ENCODE peak calls at places on chromosomes 12 and 14, in nine cellular contexts. One of them, this sample, is unnamed.

GRCh38 chr14:101478796-101479410 is 82.4 kb upstream of the DIO3 start:
- DNase-seq in Panc1: no peak
- DNase-seq in foreskin fibroblast: no peak
- DNase-seq in A549: no peak
- DNase-seq in cardiac muscle cell: no peak
- DNase-seq in Peyer's patch: no peak
- DNase-seq in breast epithelium: no peak
- DNase-seq in astrocyte: no peak
- DNase-seq in lower leg skin: no peak
- DNase-seq in this sample: no peak

GRCh38 chr12:41514907-41515306 is 326.8 kb downstream of the PDZRN4 start:
- DNase-seq in Panc1: no peak
- DNase-seq in foreskin fibroblast: no peak
- DNase-seq in Peyer's patch: no peak
- DNase-seq in lower leg skin: no peak
- DNase-seq in cardiac muscle cell: peak
- DNase-seq in A549: no peak
- DNase-seq in astrocyte: no peak
- DNase-seq in breast epithelium: no peak
- DNase-seq in this sample: no peak

GRCh38 chr12:119988440-119988787 is 622 bp upstream of the BICDL1 start:
- DNase-seq in breast epithelium: no peak
- DNase-seq in foreskin fibroblast: peak
- DNase-seq in lower leg skin: no peak
- DNase-seq in Peyer's patch: no peak
- DNase-seq in Panc1: no peak
- DNase-seq in A549: no peak
- DNase-seq in cardiac muscle cell: peak
- DNase-seq in astrocyte: peak
- DNase-seq in this sample: peak

GRCh38 chr14:59041308-59041707 is 147.2 kb upstream of the DAAM1 start:
- DNase-seq in cardiac muscle cell: no peak
- DNase-seq in Peyer's patch: no peak
- DNase-seq in lower leg skin: no peak
- DNase-seq in A549: no peak
- DNase-seq in astrocyte: no peak
- DNase-seq in breast epithelium: no peak
- DNase-seq in Panc1: no peak
- DNase-seq in foreskin fibroblast: no peak
- DNase-seq in this sample: no peak

GRCh38 chr12:111482464-111482863 is 76.7 kb downstream of the SH2B3 start:
- DNase-seq in astrocyte: no peak
- DNase-seq in lower leg skin: no peak
- DNase-seq in Panc1: no peak
- DNase-seq in A549: no peak
- DNase-seq in foreskin fibroblast: no peak
- DNase-seq in breast epithelium: no peak
- DNase-seq in cardiac muscle cell: no peak
- DNase-seq in Peyer's patch: no peak
- DNase-seq in this sample: no peak

GRCh38 chr14:95323361-95323760 is 3.7 kb upstream of the CLMN start:
- DNase-seq in cardiac muscle cell: no peak
- DNase-seq in A549: no peak
- DNase-seq in Peyer's patch: no peak
- DNase-seq in lower leg skin: no peak
- DNase-seq in foreskin fibroblast: no peak
- DNase-seq in astrocyte: no peak
- DNase-seq in breast epithelium: no peak
- DNase-seq in Panc1: no peak
- DNase-seq in this sample: no peak

GRCh38 chr12:67524861-67525499 is 123.6 kb upstream of the DYRK2 start:
- DNase-seq in breast epithelium: no peak
- DNase-seq in cardiac muscle cell: no peak
- DNase-seq in lower leg skin: no peak
- DNase-seq in astrocyte: no peak
- DNase-seq in Panc1: no peak
- DNase-seq in Peyer's patch: no peak
- DNase-seq in foreskin fibroblast: no peak
- DNase-seq in A549: no peak
- DNase-seq in this sample: no peak

GRCh38 chr14:53501361-53502320 is 348.5 kb upstream of the DDHD1 start:
- DNase-seq in Peyer's patch: no peak
- DNase-seq in foreskin fibroblast: peak
- DNase-seq in breast epithelium: no peak
- DNase-seq in A549: no peak
- DNase-seq in astrocyte: peak
- DNase-seq in Panc1: no peak
- DNase-seq in lower leg skin: no peak
- DNase-seq in cardiac muscle cell: peak
- DNase-seq in this sample: peak

GRCh38 chr12:5969156-5969973 is 24.3 kb upstream of the ANO2 start:
- DNase-seq in Peyer's patch: no peak
- DNase-seq in astrocyte: no peak
- DNase-seq in foreskin fibroblast: no peak
- DNase-seq in cardiac muscle cell: no peak
- DNase-seq in breast epithelium: no peak
- DNase-seq in A549: no peak
- DNase-seq in Panc1: no peak
- DNase-seq in lower leg skin: no peak
- DNase-seq in this sample: no peak

GRCh38 chr12:67630373-67631088 is 18.0 kb upstream of the DYRK2 start:
- DNase-seq in lower leg skin: peak
- DNase-seq in breast epithelium: peak
- DNase-seq in A549: no peak
- DNase-seq in Panc1: no peak
- DNase-seq in cardiac muscle cell: peak
- DNase-seq in Peyer's patch: peak
- DNase-seq in astrocyte: no peak
- DNase-seq in foreskin fibroblast: no peak
- DNase-seq in this sample: peak

GRCh38 chr12:64931981-64932380 is 107.5 kb downstream of the TBC1D30 start:
- DNase-seq in breast epithelium: no peak
- DNase-seq in astrocyte: no peak
- DNase-seq in Peyer's patch: no peak
- DNase-seq in Panc1: no peak
- DNase-seq in lower leg skin: no peak
- DNase-seq in foreskin fibroblast: no peak
- DNase-seq in A549: no peak
- DNase-seq in cardiac muscle cell: no peak
- DNase-seq in this sample: no peak

GRCh38 chr14:101857226-101857625 is 95.7 kb downstream of the PPP2R5C start:
- DNase-seq in Peyer's patch: no peak
- DNase-seq in lower leg skin: no peak
- DNase-seq in cardiac muscle cell: no peak
- DNase-seq in astrocyte: no peak
- DNase-seq in Panc1: no peak
- DNase-seq in A549: peak
- DNase-seq in breast epithelium: no peak
- DNase-seq in foreskin fibroblast: no peak
- DNase-seq in this sample: no peak

GRCh38 chr14:73249564-73250316 is 12.4 kb downstream of the PAPLN start:
- DNase-seq in Panc1: no peak
- DNase-seq in astrocyte: no peak
- DNase-seq in A549: no peak
- DNase-seq in lower leg skin: no peak
- DNase-seq in Peyer's patch: no peak
- DNase-seq in cardiac muscle cell: no peak
- DNase-seq in breast epithelium: no peak
- DNase-seq in foreskin fibroblast: no peak
- DNase-seq in this sample: no peak

GRCh38 chr14:73251516-73252215 is 14.4 kb downstream of the PAPLN start:
- DNase-seq in breast epithelium: no peak
- DNase-seq in astrocyte: no peak
- DNase-seq in foreskin fibroblast: no peak
- DNase-seq in cardiac muscle cell: no peak
- DNase-seq in Panc1: no peak
- DNase-seq in Peyer's patch: no peak
- DNase-seq in A549: no peak
- DNase-seq in lower leg skin: no peak
- DNase-seq in this sample: no peak

GRCh38 chr14:73249108-73249507 is 11.8 kb downstream of the PAPLN start:
- DNase-seq in Peyer's patch: no peak
- DNase-seq in breast epithelium: no peak
- DNase-seq in Panc1: no peak
- DNase-seq in lower leg skin: no peak
- DNase-seq in A549: no peak
- DNase-seq in cardiac muscle cell: no peak
- DNase-seq in foreskin fibroblast: no peak
- DNase-seq in astrocyte: no peak
- DNase-seq in this sample: no peak

GRCh38 chr14:73250781-73251500 is 13.6 kb downstream of the PAPLN start:
- DNase-seq in A549: no peak
- DNase-seq in cardiac muscle cell: no peak
- DNase-seq in astrocyte: no peak
- DNase-seq in breast epithelium: no peak
- DNase-seq in Peyer's patch: no peak
- DNase-seq in lower leg skin: no peak
- DNase-seq in Panc1: no peak
- DNase-seq in foreskin fibroblast: no peak
- DNase-seq in this sample: no peak

GRCh38 chr14:73250317-73250713 is 13.0 kb downstream of the PAPLN start:
- DNase-seq in cardiac muscle cell: no peak
- DNase-seq in Peyer's patch: no peak
- DNase-seq in foreskin fibroblast: no peak
- DNase-seq in A549: no peak
- DNase-seq in lower leg skin: no peak
- DNase-seq in astrocyte: no peak
- DNase-seq in Panc1: no peak
- DNase-seq in breast epithelium: no peak
- DNase-seq in this sample: no peak
- H3K4me3 ChIP-seq in cardiac muscle cell: no peak
- H3K4me3 ChIP-seq in Peyer's patch: no peak
- H3K4me3 ChIP-seq in foreskin fibroblast: no peak
- H3K4me3 ChIP-seq in A549: no peak
- H3K4me3 ChIP-seq in lower leg skin: no peak
- H3K4me3 ChIP-seq in astrocyte: no peak
- H3K4me3 ChIP-seq in Panc1: no peak
- H3K4me3 ChIP-seq in breast epithelium: no peak
- H3K4me3 ChIP-seq in this sample: no peak

GRCh38 chr12:51546102-51546501 is 44.9 kb upstream of the SCN8A start:
- DNase-seq in Peyer's patch: no peak
- DNase-seq in foreskin fibroblast: no peak
- DNase-seq in A549: no peak
- DNase-seq in astrocyte: no peak
- DNase-seq in lower leg skin: no peak
- DNase-seq in cardiac muscle cell: no peak
- DNase-seq in Panc1: no peak
- DNase-seq in breast epithelium: no peak
- DNase-seq in this sample: no peak
- TF ChIP-seq CTCF in Peyer's patch: no peak
- TF ChIP-seq CTCF in foreskin fibroblast: no peak
- TF ChIP-seq CTCF in A549: no peak
- TF ChIP-seq CTCF in astrocyte: no peak
- TF ChIP-seq CTCF in lower leg skin: no peak
- TF ChIP-seq CTCF in cardiac muscle cell: no peak
- TF ChIP-seq CTCF in Panc1: no peak
- TF ChIP-seq CTCF in breast epithelium: no peak
- TF ChIP-seq CTCF in this sample: no peak

DNA sequence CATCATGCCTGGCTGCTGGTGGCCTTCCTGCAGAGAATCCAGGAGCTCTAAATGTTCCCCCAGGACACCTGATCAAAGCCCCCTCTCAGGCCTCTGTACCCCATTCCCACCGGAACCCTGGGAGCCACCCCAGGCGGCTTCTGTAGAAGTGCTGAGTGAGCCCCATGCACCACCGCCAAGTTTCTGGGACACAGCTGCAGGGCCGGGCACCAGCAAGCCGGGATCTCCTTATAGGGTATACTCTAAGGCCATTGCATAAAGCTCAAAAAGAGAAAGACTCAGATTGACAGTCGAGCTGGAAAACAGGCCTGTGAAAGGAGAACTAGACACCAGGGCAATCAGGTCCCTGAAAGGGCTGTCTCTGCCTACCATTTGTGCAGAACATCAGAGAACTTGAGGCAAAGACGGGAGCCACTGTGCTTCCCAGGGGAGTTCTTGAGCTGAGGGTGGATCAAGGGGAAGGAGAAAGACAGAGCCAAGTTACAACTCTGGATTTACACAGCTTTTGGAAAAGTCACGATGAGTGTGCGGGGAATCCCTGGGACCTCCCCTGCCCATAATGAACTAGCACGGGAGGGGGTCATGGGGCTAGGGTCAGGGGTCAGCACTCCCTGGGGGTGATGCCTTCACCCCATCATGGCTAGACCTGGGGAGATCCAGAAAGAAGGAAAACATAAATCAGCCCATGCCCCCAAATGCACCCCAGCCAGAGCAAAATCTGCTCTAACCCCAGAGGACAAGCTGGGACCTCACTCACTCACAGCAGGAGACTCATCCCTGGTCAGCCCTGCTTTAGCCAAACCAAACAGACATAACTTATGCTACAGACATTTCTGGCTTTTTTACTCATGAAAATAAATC is 51.1 kb downstream of the ITPK1 start:
- DNase-seq in cardiac muscle cell: no peak
- DNase-seq in astrocyte: peak
- DNase-seq in Peyer's patch: no peak
- DNase-seq in lower leg skin: no peak
- DNase-seq in Panc1: no peak
- DNase-seq in foreskin fibroblast: peak
- DNase-seq in A549: no peak
- DNase-seq in breast epithelium: no peak
- DNase-seq in this sample: no peak
- H3K4me3 ChIP-seq in cardiac muscle cell: no peak
- H3K4me3 ChIP-seq in astrocyte: no peak
- H3K4me3 ChIP-seq in Peyer's patch: no peak
- H3K4me3 ChIP-seq in lower leg skin: no peak
- H3K4me3 ChIP-seq in Panc1: no peak
- H3K4me3 ChIP-seq in foreskin fibroblast: no peak
- H3K4me3 ChIP-seq in A549: no peak
- H3K4me3 ChIP-seq in breast epithelium: no peak
- H3K4me3 ChIP-seq in this sample: no peak

GRCh38 chr12:2009623-2010022 is 5.4 kb upstream of the DCP1B start:
- DNase-seq in astrocyte: no peak
- DNase-seq in A549: no peak
- DNase-seq in Panc1: no peak
- DNase-seq in foreskin fibroblast: no peak
- DNase-seq in cardiac muscle cell: no peak
- DNase-seq in lower leg skin: no peak
- DNase-seq in breast epithelium: no peak
- DNase-seq in Peyer's patch: no peak
- DNase-seq in this sample: no peak

GRCh38 chr12:2013111-2013510 is 8.9 kb upstream of the DCP1B start:
- DNase-seq in lower leg skin: no peak
- DNase-seq in breast epithelium: no peak
- DNase-seq in astrocyte: no peak
- DNase-seq in Peyer's patch: no peak
- DNase-seq in cardiac muscle cell: no peak
- DNase-seq in A549: no peak
- DNase-seq in foreskin fibroblast: no peak
- DNase-seq in Panc1: no peak
- DNase-seq in this sample: no peak

GRCh38 chr12:2016862-2017723 is 12.8 kb upstream of the DCP1B start:
- DNase-seq in Peyer's patch: no peak
- DNase-seq in lower leg skin: no peak
- DNase-seq in astrocyte: no peak
- DNase-seq in Panc1: no peak
- DNase-seq in breast epithelium: no peak
- DNase-seq in A549: no peak
- DNase-seq in foreskin fibroblast: no peak
- DNase-seq in cardiac muscle cell: no peak
- DNase-seq in this sample: no peak

GRCh38 chr12:2011641-2012607 is 7.7 kb upstream of the DCP1B start:
- DNase-seq in breast epithelium: no peak
- DNase-seq in Panc1: no peak
- DNase-seq in cardiac muscle cell: no peak
- DNase-seq in foreskin fibroblast: no peak
- DNase-seq in astrocyte: no peak
- DNase-seq in Peyer's patch: no peak
- DNase-seq in lower leg skin: no peak
- DNase-seq in A549: no peak
- DNase-seq in this sample: no peak

GRCh38 chr12:2013527-2014223 is 9.4 kb upstream of the DCP1B start:
- DNase-seq in Panc1: no peak
- DNase-seq in cardiac muscle cell: peak
- DNase-seq in lower leg skin: no peak
- DNase-seq in foreskin fibroblast: no peak
- DNase-seq in breast epithelium: no peak
- DNase-seq in astrocyte: no peak
- DNase-seq in A549: no peak
- DNase-seq in Peyer's patch: no peak
- DNase-seq in this sample: no peak
- TF ChIP-seq CTCF in Panc1: no peak
- TF ChIP-seq CTCF in cardiac muscle cell: no peak
- TF ChIP-seq CTCF in lower leg skin: no peak
- TF ChIP-seq CTCF in foreskin fibroblast: no peak
- TF ChIP-seq CTCF in breast epithelium: no peak
- TF ChIP-seq CTCF in astrocyte: no peak
- TF ChIP-seq CTCF in A549: no peak
- TF ChIP-seq CTCF in Peyer's patch: no peak
- TF ChIP-seq CTCF in this sample: no peak